ENCODE peak calls at places on chromosome 12, in four cellular contexts. Q is HepG2, I is H1, Z is K562. K is an unnamed sample.

GRCh38 chr12:43836455-43836989 is 641 bp downstream of the TMEM117 start:
- DNase-seq in Q (peak; percentile 43), I (no peak), Z (peak; percentile 10), K (no peak)

GRCh38 chr12:6970096-6970527 is 352 bp downstream of the PHB2 start:
- DNase-seq in Q (peak; percentile 36), Z (no peak), I (no peak), K (no peak)

GRCh38 chr12:6532051-6532926 is 2.0 kb upstream of the GAPDH start:
- DNase-seq in Q (peak; percentile 78), I (peak; percentile 62), Z (peak; percentile 76), K (peak; percentile 85)

GRCh38 chr12:117330441-117331113 is 30.8 kb downstream of the NOS1 start:
- DNase-seq in Z (no peak), I (no peak), Q (no peak), K (no peak)

GRCh38 chr12:57165741-57166140 is 18.3 kb upstream of the LRP1-AS start:
- DNase-seq in Z (no peak), I (no peak), Q (no peak), K (peak; percentile 36)

GRCh38 chr12:92403210-92404175 is 257.8 kb upstream of the BTG1 start:
- DNase-seq in Z (peak; percentile 79), I (no peak), Q (no peak), K (no peak)

GRCh38 chr12:73863541-73863940 is 674.1 kb upstream of the ATXN7L3B start:
- DNase-seq in I (no peak), Z (no peak), Q (no peak), K (peak; percentile 21)

GRCh38 chr12:116674643-116675183 is 63.2 kb downstream of the SPRING1 start:
- DNase-seq in I (no peak), Q (no peak), Z (no peak), K (no peak)

GRCh38 chr12:93563807-93564538 is 8.5 kb upstream of the SOCS2 start:
- DNase-seq in Z (peak; percentile 47), I (no peak), Q (peak; percentile 100), K (peak; percentile 59)

GRCh38 chr12:108606492-108606891 is 8.6 kb upstream of the TMEM119 start:
- DNase-seq in I (no peak), Q (no peak), Z (no peak), K (no peak)

GRCh38 chr12:41743835-41744234 is 400.8 kb downstream of the GXYLT1 start:
- DNase-seq in Z (no peak), Q (peak; percentile 0), I (no peak), K (no peak)

GRCh38 chr12:92094751-92095161 is 50.9 kb downstream of the BTG1 start:
- DNase-seq in Z (no peak), Q (no peak), I (no peak), K (no peak)

GRCh38 chr12:131242741-131243496 is 289.2 kb downstream of the ADGRD1 start:
- DNase-seq in Q (no peak), Z (peak; percentile 90), I (peak; percentile 60), K (peak; percentile 94)

GRCh38 chr12:13209279-13210021 is 12.9 kb downstream of the EMP1 start:
- DNase-seq in Q (no peak), I (no peak), Z (no peak), K (no peak)

GRCh38 chr12:79174656-79175055 is 310.1 kb downstream of the SYT1 start:
- DNase-seq in Q (peak; percentile 5), Z (no peak), I (no peak), K (peak; percentile 42)

GRCh38 chr12:127381681-127382080 is 885.3 kb upstream of the TMEM132C start:
- DNase-seq in Q (no peak), Z (no peak), I (no peak), K (no peak)

GRCh38 chr12:122203301-122203967 is at the start of gene B3GNT4:
- DNase-seq in I (peak; percentile 87), Z (peak; percentile 83), Q (no peak), K (peak; percentile 32)

GRCh38 chr12:22729898-22730443 is 105.0 kb downstream of the ETNK1 start:
- DNase-seq in Q (no peak), Z (no peak), I (no peak), K (no peak)

GRCh38 chr12:116594325-116595038 is 35.3 kb downstream of the MAP1LC3B2 start:
- DNase-seq in Q (no peak), I (no peak), Z (no peak), K (no peak)

GRCh38 chr12:75389706-75390105 is 1.2 kb upstream of the GLIPR1L2 start:
- DNase-seq in Z (no peak), I (no peak), Q (no peak), K (no peak)

GRCh38 chr12:90543841-90544240 is 411.1 kb downstream of the CCER1 start:
- DNase-seq in Q (no peak), I (no peak), Z (no peak), K (no peak)

GRCh38 chr12:4267904-4268548 is 5.5 kb upstream of the CCND2 start:
- DNase-seq in I (no peak), Q (no peak), Z (no peak), K (no peak)

GRCh38 chr12:75790219-75790618 is 241.4 kb downstream of the PHLDA1 start:
- DNase-seq in Z (no peak), Q (no peak), I (no peak), K (no peak)

GRCh38 chr12:65885716-65886115 is 61.4 kb downstream of the HMGA2 start:
- DNase-seq in I (no peak), Q (no peak), Z (no peak), K (no peak)
- TF ChIP-seq FOSL1 in I (no peak), Q (no peak), Z (peak; percentile 37), K (no peak)

GRCh38 chr12:53696655-53697321 is 20.9 kb upstream of the ATP5MC2 start:
- DNase-seq in Q (no peak), Z (no peak), I (no peak), K (no peak)

GRCh38 chr12:53698948-53699672 is 23.2 kb upstream of the ATP5MC2 start:
- DNase-seq in Z (no peak), Q (no peak), I (no peak), K (no peak)

GRCh38 chr12:53696285-53696654 is 20.4 kb upstream of the ATP5MC2 start:
- DNase-seq in Z (peak; percentile 94), I (peak; percentile 64), Q (peak; percentile 82), K (peak; percentile 95)

GRCh38 chr12:53694746-53695145 is 18.9 kb upstream of the ATP5MC2 start:
- DNase-seq in Z (no peak), I (peak; percentile 63), Q (no peak), K (no peak)

DNA sequence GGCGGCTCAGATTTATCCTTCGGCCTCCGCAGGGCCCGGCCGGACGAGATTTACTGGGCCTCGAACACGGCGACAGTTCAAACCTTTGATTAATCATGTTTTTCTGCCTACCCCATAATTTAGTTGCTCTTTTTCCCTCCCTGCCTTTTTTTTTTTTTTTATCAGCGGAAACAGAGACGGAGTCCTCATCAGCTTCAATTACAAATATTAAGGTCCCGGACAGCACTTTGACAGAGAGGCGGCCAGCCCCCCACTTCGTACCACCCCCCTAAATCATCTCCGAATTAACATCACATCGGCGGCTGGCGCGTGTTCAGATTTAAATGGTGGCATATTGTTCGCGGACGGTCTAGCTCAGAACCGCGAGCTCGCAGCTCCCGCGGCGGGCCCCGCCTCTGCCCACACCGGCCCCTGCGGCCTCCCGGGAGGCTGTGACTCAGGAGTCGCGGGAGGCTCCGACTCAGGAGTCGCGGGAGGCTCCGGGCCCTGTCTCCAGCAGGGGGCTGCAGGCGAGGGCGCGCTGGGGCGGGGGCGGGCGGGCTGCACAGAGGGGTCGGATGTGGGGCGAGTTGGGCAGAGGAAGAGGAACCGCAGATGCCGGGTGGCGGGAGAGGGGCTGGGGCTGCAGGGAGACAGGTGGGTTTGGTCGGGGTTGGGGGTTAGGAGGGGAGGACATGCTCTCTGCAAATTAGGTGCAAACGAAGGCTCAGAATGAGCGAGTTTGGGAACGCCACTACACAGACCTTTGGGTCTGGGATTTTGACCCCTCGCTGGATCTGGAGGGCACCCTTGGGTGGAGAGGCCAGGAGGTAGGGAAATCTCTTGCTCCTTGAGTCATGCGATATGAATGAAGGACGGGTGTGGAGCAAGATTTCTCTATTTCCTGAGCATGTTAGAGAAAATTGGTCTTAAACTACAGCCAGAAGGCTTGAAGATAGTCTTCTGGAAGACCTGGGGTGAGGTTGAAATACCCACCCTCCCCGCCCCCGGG is 19.6 kb upstream of the ATP5MC2 start:
- DNase-seq in Z (peak; percentile 49), I (peak; percentile 74), Q (no peak), K (peak; percentile 36)
- TF ChIP-seq EZH2 in Z (no peak), I (peak; percentile 33), Q (no peak), K (no peak)

DNA sequence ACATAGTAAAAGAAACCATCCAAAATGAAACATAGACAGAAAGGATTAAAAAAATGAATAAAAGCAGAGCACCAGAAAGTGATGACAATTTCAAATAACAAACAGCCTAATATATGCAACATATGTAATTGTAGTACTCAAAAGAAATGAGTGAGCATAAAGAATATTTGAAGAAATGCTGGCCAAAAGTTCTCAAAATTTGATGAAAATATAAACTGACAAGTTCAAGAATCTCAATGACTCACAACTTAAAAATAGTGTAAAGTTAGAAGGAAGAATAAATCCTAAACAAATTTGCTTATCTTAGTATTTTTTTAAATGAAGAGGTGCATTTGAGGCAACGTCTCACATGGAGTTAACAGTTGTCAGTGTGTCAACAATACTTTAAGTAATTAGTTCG is 498.9 kb downstream of the SLC6A15 start:
- DNase-seq in Z (no peak), Q (no peak), I (no peak), K (no peak)
- TF ChIP-seq YY1 in Z (no peak), Q (no peak), I (no peak), K (no peak)

GRCh38 chr12:104218935-104219334 is 3.4 kb downstream of the TXNRD1 start:
- DNase-seq in Q (no peak), I (no peak), Z (no peak), K (peak; percentile 19)

GRCh38 chr12:104213952-104214351 is 1.6 kb upstream of the TXNRD1 start:
- DNase-seq in Z (no peak), Q (no peak), I (peak; percentile 6), K (no peak)

GRCh38 chr12:104212516-104212915 is 3.1 kb upstream of the TXNRD1 start:
- DNase-seq in Z (no peak), Q (no peak), I (no peak), K (no peak)

GRCh38 chr12:104216461-104217058 is 981 bp downstream of the TXNRD1 start:
- DNase-seq in Q (no peak), Z (no peak), I (no peak), K (no peak)

GRCh38 chr12:104215638-104216297 is at the start of gene TXNRD1:
- DNase-seq in Q (peak; percentile 30), I (peak; percentile 90), Z (peak; percentile 87), K (peak; percentile 56)
- TF ChIP-seq FOSL1 in Q (no peak), I (no peak), Z (peak; percentile 26), K (no peak)